ENCODE peak calls at places on chromosomes 5 and 9, in eight cellular contexts. Z is breast epithelium, H is IMR-90, W is esophagus squamous epithelium, B is body of pancreas, C is HCT116, E is lower leg skin, A is ovary. U is an unnamed sample.

GRCh38 chr9:83422512-83422911 is 115.7 kb downstream of the FRMD3 start:
- DNase-seq in H (no peak), E (no peak), A (no peak), W (no peak), C (no peak), Z (no peak), B (no peak), U (no peak)

GRCh38 chr9:118891213-118891612 is 478.0 kb downstream of the BRINP1 start:
- DNase-seq in C (no peak), E (no peak), A (no peak), B (no peak), H (no peak), W (no peak), Z (no peak), U (no peak)

GRCh38 chr5:105954341-105954740 is 1716.4 kb downstream of the EFNA5 start:
- DNase-seq in A (no peak), E (no peak), Z (no peak), B (no peak), W (no peak), H (peak; percentile 67), C (no peak), U (no peak)

GRCh38 chr5:1795506-1795905 is 4.1 kb downstream of the MRPL36 start:
- DNase-seq in A (no peak), W (no peak), B (no peak), H (no peak), C (no peak), E (no peak), Z (no peak), U (no peak)

GRCh38 chr5:96664669-96665068 is 2.5 kb downstream of the CAST start:
- DNase-seq in H (no peak), Z (no peak), W (no peak), E (no peak), B (no peak), C (no peak), A (no peak), U (no peak)

GRCh38 chr5:116651653-116652052 is 77.0 kb upstream of the SEMA6A start:
- DNase-seq in H (no peak), W (no peak), Z (no peak), A (no peak), C (no peak), B (no peak), E (no peak), U (no peak)

GRCh38 chr9:76984476-76984875 is 35.0 kb upstream of the FOXB2 start:
- DNase-seq in Z (no peak), E (no peak), H (no peak), B (no peak), W (no peak), C (no peak), A (no peak), U (no peak)

GRCh38 chr5:35003018-35003957 is 44.5 kb downstream of the AGXT2 start:
- DNase-seq in A (peak; percentile 61), C (peak; percentile 29), E (peak; percentile 88), B (peak; percentile 61), W (no peak), Z (no peak), H (peak; percentile 46), U (peak; percentile 55)

GRCh38 chr5:143290115-143290514 is 113.4 kb downstream of the NR3C1 start:
- DNase-seq in H (no peak), C (no peak), E (no peak), Z (no peak), A (no peak), B (no peak), W (no peak), U (no peak)

GRCh38 chr9:35609001-35609819 is 4.1 kb downstream of the TESK1 start:
- DNase-seq in B (no peak), Z (no peak), W (no peak), A (no peak), E (no peak), C (no peak), H (no peak), U (no peak)

GRCh38 chr5:168401880-168402279 is 84.4 kb upstream of the RARS1 start:
- DNase-seq in B (no peak), A (no peak), H (no peak), C (no peak), E (no peak), W (no peak), Z (no peak), U (no peak)

GRCh38 chr5:173232499-173233346 is 2.3 kb downstream of the NKX2-5 start:
- DNase-seq in E (no peak), A (no peak), B (no peak), Z (no peak), W (no peak), C (no peak), H (no peak), U (no peak)

GRCh38 chr9:109448223-109448622 is 49.9 kb downstream of the PTPN3 start:
- DNase-seq in B (no peak), A (no peak), Z (no peak), E (no peak), W (no peak), C (no peak), H (peak; percentile 71), U (peak; percentile 37)

GRCh38 chr9:74521009-74521408 is 23.9 kb downstream of the RORB start:
- DNase-seq in W (no peak), C (no peak), B (no peak), E (no peak), H (no peak), Z (no peak), A (no peak), U (no peak)

GRCh38 chr5:96934291-96934694 is 1.6 kb upstream of the LNPEP start:
- DNase-seq in B (peak; percentile 15), A (no peak), E (no peak), H (peak; percentile 42), W (no peak), Z (no peak), C (no peak), U (no peak)

GRCh38 chr9:113166039-113166438 is 15.2 kb downstream of the SLC31A2 start:
- DNase-seq in W (no peak), E (no peak), C (no peak), B (no peak), A (no peak), H (no peak), Z (no peak), U (no peak)

GRCh38 chr5:154806176-154806575 is 44.2 kb downstream of the FAXDC2 start:
- DNase-seq in E (no peak), A (no peak), H (no peak), C (no peak), B (no peak), W (no peak), Z (no peak), U (no peak)
- TF ChIP-seq POLR2A in E (no peak), A (no peak), H (no peak), C (no peak), B (no peak), W (no peak), Z (no peak), U (no peak)

GRCh38 chr5:66477591-66477990 is 118.6 kb upstream of the MAST4 start:
- DNase-seq in C (no peak), B (no peak), W (no peak), A (no peak), Z (no peak), E (no peak), H (no peak), U (no peak)
- TF ChIP-seq POLR2A in C (no peak), B (no peak), W (no peak), A (no peak), Z (no peak), E (no peak), H (no peak), U (no peak)

GRCh38 chr9:21340735-21341134 is 5.5 kb upstream of the KLHL9 start:
- DNase-seq in W (no peak), A (no peak), B (no peak), Z (no peak), E (no peak), C (no peak), H (no peak), U (no peak)

GRCh38 chr9:21336467-21336866 is 1.3 kb upstream of the KLHL9 start:
- DNase-seq in C (no peak), W (no peak), H (no peak), Z (no peak), A (no peak), B (no peak), E (no peak), U (no peak)

GRCh38 chr9:21334603-21334968 is 618 bp downstream of the KLHL9 start:
- DNase-seq in A (no peak), C (no peak), E (no peak), H (peak; percentile 13), Z (no peak), W (no peak), B (no peak), U (no peak)

GRCh38 chr9:21331676-21332402 is 3.4 kb downstream of the KLHL9 start:
- DNase-seq in B (no peak), A (no peak), Z (no peak), C (no peak), H (peak; percentile 34), E (no peak), W (no peak), U (no peak)

DNA sequence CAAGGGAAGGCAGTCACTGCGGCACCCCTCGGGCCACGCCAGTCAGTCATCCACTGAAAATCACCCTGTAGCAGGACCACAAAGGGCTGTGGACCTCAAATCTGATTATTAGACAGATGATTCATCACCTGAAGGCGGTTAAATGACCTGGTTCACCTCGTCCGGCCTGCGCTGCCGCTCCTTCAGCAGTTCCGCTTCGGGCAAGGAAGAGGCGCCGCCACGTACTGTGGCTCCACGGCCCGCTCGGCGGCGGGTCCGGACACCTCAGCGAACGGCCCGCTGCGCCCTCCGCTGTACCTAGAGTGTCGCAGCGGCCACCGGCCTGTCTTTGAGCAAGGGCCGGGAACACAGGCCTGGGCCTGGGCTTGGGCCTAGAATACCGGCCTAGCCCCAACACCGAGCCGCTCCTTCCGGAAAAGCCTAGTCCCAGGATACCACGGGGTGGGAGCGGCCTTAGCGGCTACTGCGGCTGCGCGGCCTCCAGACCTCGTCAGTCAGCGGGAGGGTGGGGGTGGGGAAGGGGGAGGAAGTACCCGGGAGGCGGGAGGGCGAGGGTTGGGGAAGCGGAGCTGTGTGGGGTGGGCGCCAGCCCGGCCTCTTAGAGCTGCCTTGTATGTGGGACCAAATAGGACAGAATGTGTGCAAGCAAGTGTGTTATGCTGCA is at the start of gene KLHL9:
- DNase-seq in E (peak; percentile 98), W (peak; percentile 41), C (peak; percentile 83), H (peak; percentile 88), Z (peak; percentile 89), A (peak; percentile 95), B (peak; percentile 93), U (peak; percentile 86)
- TF ChIP-seq POLR2A in E (no peak), W (peak; percentile 70), C (peak; percentile 46), H (peak; percentile 79), Z (peak; percentile 52), A (peak; percentile 65), B (peak; percentile 73), U (peak; percentile 49)

DNA sequence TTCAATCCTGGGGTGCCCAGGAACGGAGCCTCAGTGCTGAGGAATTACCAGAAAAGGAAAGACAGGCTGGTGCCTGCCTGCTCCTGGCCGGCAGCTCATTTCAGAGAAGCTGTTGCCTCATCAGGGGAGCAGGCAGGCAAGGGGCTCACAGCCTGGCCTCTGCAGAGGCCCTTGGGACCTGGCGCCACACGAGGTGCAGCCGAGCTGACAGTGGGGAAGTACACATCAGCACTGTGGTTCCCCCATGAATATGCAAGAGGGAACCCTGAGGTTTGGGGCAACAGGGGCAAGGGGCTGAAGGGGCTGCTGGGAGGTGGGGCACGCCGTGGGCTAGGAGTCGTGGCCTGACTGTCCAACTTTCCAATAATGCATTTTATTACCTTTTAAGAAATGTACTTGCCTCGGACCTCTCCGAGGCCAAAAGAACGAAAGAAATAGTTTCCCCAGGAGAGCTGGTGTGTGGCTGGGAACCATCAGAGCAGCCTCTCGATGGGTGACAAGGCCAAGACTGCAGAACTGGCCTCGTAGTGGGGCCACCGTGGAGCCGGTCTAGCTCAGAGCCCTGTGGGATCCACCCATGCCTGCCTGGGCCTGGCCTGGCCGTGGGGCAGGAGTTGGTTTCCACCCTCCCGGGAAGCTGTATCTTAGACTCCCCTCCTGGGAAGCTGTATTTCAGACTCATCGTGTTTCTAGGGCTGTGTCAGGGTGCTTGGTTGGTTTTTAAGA is 198.6 kb downstream of the PAX5 start:
- DNase-seq in W (no peak), B (no peak), A (no peak), H (no peak), C (no peak), Z (no peak), E (no peak), U (no peak)
- TF ChIP-seq POLR2A in W (no peak), B (no peak), A (no peak), H (no peak), C (no peak), Z (no peak), E (no peak), U (no peak)